ENCODE peak calls at places on chromosomes 7 and 10, in four cellular contexts. One of them, this sample, is unnamed.
A peak's percentile ranks its signal among the peaks of the same experiment; 100 is the strongest.

GRCh38 chr10:95650232-95650631 is 6.3 kb downstream of the ALDH18A1 start:
- DNase-seq in fibroblast of villous mesenchyme: no peak
- DNase-seq in NCI-H1436: no peak
- DNase-seq in stimulated activated CD8-positive, alpha-beta memory T cell treated with anti-CD3 and anti-CD28 coated beads, Interleukin-15, amount 100 ng/mL, for 24 hours: no peak
- DNase-seq in this sample: no peak

GRCh38 chr10:89576696-89577095 is 41.3 kb upstream of the SLC16A12 start:
- DNase-seq in NCI-H1436: no peak
- DNase-seq in fibroblast of villous mesenchyme: no peak
- DNase-seq in stimulated activated CD8-positive, alpha-beta memory T cell treated with anti-CD3 and anti-CD28 coated beads, Interleukin-15, amount 100 ng/mL, for 24 hours: no peak
- DNase-seq in this sample: no peak

GRCh38 chr10:24168258-24169170 is 40.4 kb upstream of the KIAA1217 start:
- DNase-seq in NCI-H1436: no peak
- DNase-seq in stimulated activated CD8-positive, alpha-beta memory T cell treated with anti-CD3 and anti-CD28 coated beads, Interleukin-15, amount 100 ng/mL, for 24 hours: no peak
- DNase-seq in fibroblast of villous mesenchyme: no peak
- DNase-seq in this sample: no peak

GRCh38 chr7:73742753-73743641 is 4.4 kb upstream of the ABHD11 start:
- DNase-seq in stimulated activated CD8-positive, alpha-beta memory T cell treated with anti-CD3 and anti-CD28 coated beads, Interleukin-15, amount 100 ng/mL, for 24 hours: no peak
- DNase-seq in NCI-H1436: peak; percentile 94
- DNase-seq in fibroblast of villous mesenchyme: no peak
- DNase-seq in this sample: no peak

GRCh38 chr10:78312197-78313046 is 278.8 kb downstream of the RPS24 start:
- DNase-seq in stimulated activated CD8-positive, alpha-beta memory T cell treated with anti-CD3 and anti-CD28 coated beads, Interleukin-15, amount 100 ng/mL, for 24 hours: no peak
- DNase-seq in fibroblast of villous mesenchyme: peak; percentile 56
- DNase-seq in NCI-H1436: no peak
- DNase-seq in this sample: no peak

GRCh38 chr7:6148724-6149360 is 117.7 kb downstream of the ANKRD61 start:
- DNase-seq in NCI-H1436: no peak
- DNase-seq in stimulated activated CD8-positive, alpha-beta memory T cell treated with anti-CD3 and anti-CD28 coated beads, Interleukin-15, amount 100 ng/mL, for 24 hours: no peak
- DNase-seq in fibroblast of villous mesenchyme: no peak
- DNase-seq in this sample: no peak

GRCh38 chr10:5611899-5612680 is 54.3 kb downstream of the ASB13 start:
- DNase-seq in stimulated activated CD8-positive, alpha-beta memory T cell treated with anti-CD3 and anti-CD28 coated beads, Interleukin-15, amount 100 ng/mL, for 24 hours: no peak
- DNase-seq in NCI-H1436: no peak
- DNase-seq in fibroblast of villous mesenchyme: no peak
- DNase-seq in this sample: no peak

GRCh38 chr7:150755473-150756099 is 18.4 kb downstream of the GIMAP5 start:
- DNase-seq in NCI-H1436: no peak
- DNase-seq in stimulated activated CD8-positive, alpha-beta memory T cell treated with anti-CD3 and anti-CD28 coated beads, Interleukin-15, amount 100 ng/mL, for 24 hours: no peak
- DNase-seq in fibroblast of villous mesenchyme: no peak
- DNase-seq in this sample: no peak

GRCh38 chr10:14971867-14972448 is 12.8 kb downstream of the MEIG1 start:
- DNase-seq in stimulated activated CD8-positive, alpha-beta memory T cell treated with anti-CD3 and anti-CD28 coated beads, Interleukin-15, amount 100 ng/mL, for 24 hours: no peak
- DNase-seq in NCI-H1436: no peak
- DNase-seq in fibroblast of villous mesenchyme: peak; percentile 34
- DNase-seq in this sample: no peak

GRCh38 chr10:5782174-5782573 is 31.1 kb downstream of the GDI2 start:
- DNase-seq in NCI-H1436: no peak
- DNase-seq in fibroblast of villous mesenchyme: no peak
- DNase-seq in stimulated activated CD8-positive, alpha-beta memory T cell treated with anti-CD3 and anti-CD28 coated beads, Interleukin-15, amount 100 ng/mL, for 24 hours: no peak
- DNase-seq in this sample: no peak

GRCh38 chr7:157576415-157576814 is 239.6 kb downstream of the DNAJB6 start:
- DNase-seq in stimulated activated CD8-positive, alpha-beta memory T cell treated with anti-CD3 and anti-CD28 coated beads, Interleukin-15, amount 100 ng/mL, for 24 hours: peak; percentile 9
- DNase-seq in NCI-H1436: no peak
- DNase-seq in fibroblast of villous mesenchyme: no peak
- DNase-seq in this sample: no peak

GRCh38 chr10:23314835-23315239 is 29.8 kb downstream of the C10orf67 start:
- DNase-seq in NCI-H1436: peak; percentile 66
- DNase-seq in stimulated activated CD8-positive, alpha-beta memory T cell treated with anti-CD3 and anti-CD28 coated beads, Interleukin-15, amount 100 ng/mL, for 24 hours: no peak
- DNase-seq in fibroblast of villous mesenchyme: peak; percentile 88
- DNase-seq in this sample: peak; percentile 55

GRCh38 chr10:31754803-31755624 is 173.6 kb downstream of the ARHGAP12 start:
- DNase-seq in stimulated activated CD8-positive, alpha-beta memory T cell treated with anti-CD3 and anti-CD28 coated beads, Interleukin-15, amount 100 ng/mL, for 24 hours: no peak
- DNase-seq in fibroblast of villous mesenchyme: no peak
- DNase-seq in NCI-H1436: no peak
- DNase-seq in this sample: peak; percentile 27

GRCh38 chr7:43942997-43943701 is 16.9 kb downstream of the UBE2D4 start:
- DNase-seq in stimulated activated CD8-positive, alpha-beta memory T cell treated with anti-CD3 and anti-CD28 coated beads, Interleukin-15, amount 100 ng/mL, for 24 hours: no peak
- DNase-seq in NCI-H1436: no peak
- DNase-seq in fibroblast of villous mesenchyme: no peak
- DNase-seq in this sample: no peak

GRCh38 chr10:62095341-62096071 is 173.1 kb downstream of the RTKN2 start:
- DNase-seq in stimulated activated CD8-positive, alpha-beta memory T cell treated with anti-CD3 and anti-CD28 coated beads, Interleukin-15, amount 100 ng/mL, for 24 hours: no peak
- DNase-seq in NCI-H1436: no peak
- DNase-seq in fibroblast of villous mesenchyme: peak; percentile 87
- DNase-seq in this sample: no peak

GRCh38 chr7:127769696-127770400 is 117.9 kb downstream of the SND1 start:
- DNase-seq in stimulated activated CD8-positive, alpha-beta memory T cell treated with anti-CD3 and anti-CD28 coated beads, Interleukin-15, amount 100 ng/mL, for 24 hours: no peak
- DNase-seq in NCI-H1436: no peak
- DNase-seq in fibroblast of villous mesenchyme: peak; percentile 37
- DNase-seq in this sample: no peak

This sample was measured in HTR-8/SVneo.